ENCODE peak calls at places on chromosomes 5 and 9, in nine cellular contexts. Y is GM23338, U is transverse colon, F is colonic mucosa, E is endodermal cell, B is mesendoderm, R is adipocyte, A is neuronal stem cell, G is Panc1. V is an unnamed sample. For H3K4me1, the result is how much of the 10 kb centered on the place peaks cover.

GRCh38 chr9:113906411-113907110 is 30.5 kb downstream of the ZNF618 start:
- DNase-seq in Y (no peak), A (no peak), R (peak), B (no peak), G (no peak), E (no peak), U (no peak), F (no peak), V (no peak)

GRCh38 chr9:133842721-133843227 is 104.6 kb upstream of the SARDH start:
- DNase-seq in R (no peak), B (no peak), A (no peak), U (peak), Y (no peak), G (no peak), F (peak), E (no peak), V (no peak)

GRCh38 chr5:14946813-14947640 is 75.4 kb upstream of the ANKH start:
- DNase-seq in U (peak), E (no peak), A (no peak), Y (peak), G (no peak), R (no peak), F (peak), B (peak), V (no peak)

GRCh38 chr9:71743217-71743705 is 25.1 kb downstream of the CEMIP2 start:
- DNase-seq in F (no peak), A (no peak), G (no peak), Y (no peak), U (no peak), B (no peak), E (no peak), R (peak), V (no peak)

GRCh38 chr9:134283111-134283515 is 43.1 kb upstream of the RXRA start:
- DNase-seq in A (no peak), F (peak), Y (no peak), U (peak), E (no peak), R (no peak), B (no peak), G (no peak), V (peak)

GRCh38 chr9:99269429-99269828 is 47.3 kb downstream of the SEC61B start:
- DNase-seq in Y (no peak), R (peak), B (no peak), G (no peak), U (no peak), E (no peak), A (no peak), F (no peak), V (no peak)

GRCh38 chr9:88950341-88951141 is 40.7 kb upstream of the S1PR3 start:
- DNase-seq in R (peak), A (no peak), F (no peak), B (no peak), E (no peak), Y (no peak), U (no peak), G (no peak), V (no peak)

GRCh38 chr5:112492291-112492690 is 73.2 kb upstream of the EPB41L4A start:
- DNase-seq in U (peak), R (peak), Y (peak), A (peak), G (peak), B (peak), E (peak), F (no peak), V (no peak)

GRCh38 chr9:137764981-137765380 is 112.6 kb upstream of the CACNA1B start:
- DNase-seq in G (no peak), F (no peak), R (no peak), B (no peak), E (no peak), U (no peak), A (no peak), Y (no peak), V (no peak)

GRCh38 chr5:113195197-113195715 is 218.7 kb downstream of the DCP2 start:
- DNase-seq in B (no peak), G (no peak), F (no peak), U (no peak), A (no peak), E (peak), Y (no peak), R (no peak), V (no peak)

DNA sequence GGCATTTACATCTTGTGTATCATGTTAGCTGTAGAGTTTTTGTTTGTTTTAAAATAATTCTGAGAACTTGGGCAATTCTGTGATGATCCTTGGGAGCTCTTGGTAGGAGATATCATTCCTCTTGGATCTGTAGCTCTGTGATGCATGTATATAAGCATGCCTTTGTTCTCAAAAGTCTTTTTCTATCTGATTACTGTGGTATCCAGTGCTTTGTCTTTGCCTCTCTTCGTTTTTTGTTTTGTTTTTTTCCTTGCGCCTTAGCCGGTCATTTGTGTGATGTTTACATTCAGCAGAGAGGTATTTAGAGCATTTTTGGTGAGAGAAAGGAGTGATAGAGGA is 110.0 kb downstream of the PAM start:
- DNase-seq in E (no peak), R (peak), B (no peak), Y (no peak), U (no peak), G (no peak), A (peak), F (no peak), V (no peak)
- H3K4me1 ChIP-seq in E (under half), R (under half), B (under half), Y (under half), U (under half), G (under half), A (under half), F (under half), V (under half)

GRCh38 chr5:68533051-68533450 is 317.5 kb downstream of the PIK3R1 start:
- DNase-seq in A (no peak), G (no peak), Y (no peak), E (no peak), B (no peak), R (no peak), U (no peak), F (no peak), V (no peak)

GRCh38 chr5:68533571-68534051 is 318.1 kb downstream of the PIK3R1 start:
- DNase-seq in E (no peak), U (peak), R (no peak), B (no peak), G (no peak), A (no peak), Y (no peak), F (peak), V (no peak)

GRCh38 chr5:68529581-68529980 is 314.0 kb downstream of the PIK3R1 start:
- DNase-seq in G (no peak), U (no peak), B (no peak), R (peak), A (no peak), F (no peak), E (no peak), Y (no peak), V (no peak)

GRCh38 chr5:68531970-68532369 is 316.4 kb downstream of the PIK3R1 start:
- DNase-seq in A (no peak), F (no peak), B (no peak), E (no peak), Y (no peak), U (no peak), R (no peak), G (no peak), V (no peak)

DNA sequence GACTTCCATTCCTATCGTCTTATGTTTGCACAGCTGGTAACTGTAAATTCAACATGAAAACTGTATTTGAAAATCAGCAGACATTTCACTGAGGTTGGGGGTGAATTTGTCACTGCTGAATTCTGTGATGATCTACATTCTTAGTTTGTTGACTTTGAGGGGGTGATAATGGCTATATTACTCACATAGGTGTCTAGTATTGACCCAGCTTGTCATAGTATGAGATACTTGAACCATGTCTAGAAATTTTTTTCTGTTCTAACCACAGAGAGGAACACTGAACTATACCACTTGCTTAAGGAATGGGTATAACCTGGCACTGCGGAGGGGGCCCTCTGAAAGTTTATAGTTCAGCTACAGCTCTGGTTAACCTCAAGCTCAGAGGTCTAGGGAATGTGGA is 313.3 kb downstream of the PIK3R1 start:
- DNase-seq in B (no peak), Y (no peak), R (peak), G (no peak), U (no peak), E (no peak), A (no peak), F (no peak), V (no peak)
- H3K4me3 ChIP-seq in B (no peak), Y (no peak), R (no peak), G (no peak), U (no peak), E (no peak), A (no peak), F (no peak), V (no peak)

GRCh38 chr5:151028717-151029116 is 8.3 kb downstream of the GPX3 start:
- DNase-seq in A (no peak), R (no peak), Y (no peak), B (no peak), U (no peak), E (no peak), F (no peak), G (no peak), V (peak)
- H3K4me1 ChIP-seq in A (under half), R (half or more), Y (under half), B (under half), U (under half), E (under half), F (under half), G (under half), V (under half)

DNA sequence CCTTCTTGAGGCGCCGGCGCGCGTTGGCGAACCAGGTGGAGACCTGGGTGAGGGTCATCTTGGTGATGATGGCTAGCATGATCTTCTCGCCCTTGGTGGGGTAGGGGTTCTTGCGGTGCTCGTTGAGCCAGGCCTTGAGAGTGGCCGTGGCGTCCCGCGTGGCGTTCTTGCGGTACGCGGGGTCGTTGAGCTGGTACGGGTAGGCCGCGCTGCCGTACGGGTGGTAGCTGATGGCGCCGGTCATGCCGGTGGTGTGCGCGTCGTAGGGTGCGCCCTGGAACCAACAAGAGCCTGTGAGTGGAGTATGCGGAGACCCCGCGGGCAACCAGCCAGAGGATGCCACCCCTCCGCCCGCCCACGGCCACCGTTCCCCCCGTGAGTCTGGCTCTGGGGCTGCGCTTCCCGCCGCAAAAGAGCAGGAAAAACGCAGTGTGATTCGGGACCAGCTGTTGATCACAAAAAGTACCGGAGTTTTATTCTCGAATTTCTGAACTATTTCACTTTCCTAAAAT is 1.9 kb downstream of the IRX2 start:
- DNase-seq in E (peak), R (no peak), B (no peak), U (no peak), A (no peak), F (no peak), G (no peak), Y (peak), V (no peak)
- H3K4me3 ChIP-seq in E (peak), R (peak), B (no peak), U (no peak), A (peak), F (no peak), G (no peak), Y (peak), V (no peak)

GRCh38 chr9:15136646-15137045 is 170.4 kb downstream of the TTC39B start:
- DNase-seq in U (no peak), F (no peak), E (peak), B (peak), G (no peak), Y (peak), R (no peak), A (no peak), V (no peak)

GRCh38 chr9:15137658-15138356 is 169.2 kb downstream of the TTC39B start:
- DNase-seq in Y (no peak), R (no peak), U (no peak), B (no peak), F (no peak), E (peak), G (no peak), A (no peak), V (no peak)

GRCh38 chr9:15138357-15138686 is 168.7 kb downstream of the TTC39B start:
- DNase-seq in U (no peak), F (no peak), R (no peak), G (no peak), B (peak), Y (peak), E (peak), A (no peak), V (no peak)

GRCh38 chr9:15135167-15135792 is 171.7 kb downstream of the TTC39B start:
- DNase-seq in B (peak), U (peak), F (peak), G (no peak), E (peak), Y (peak), A (peak), R (peak), V (peak)

DNA sequence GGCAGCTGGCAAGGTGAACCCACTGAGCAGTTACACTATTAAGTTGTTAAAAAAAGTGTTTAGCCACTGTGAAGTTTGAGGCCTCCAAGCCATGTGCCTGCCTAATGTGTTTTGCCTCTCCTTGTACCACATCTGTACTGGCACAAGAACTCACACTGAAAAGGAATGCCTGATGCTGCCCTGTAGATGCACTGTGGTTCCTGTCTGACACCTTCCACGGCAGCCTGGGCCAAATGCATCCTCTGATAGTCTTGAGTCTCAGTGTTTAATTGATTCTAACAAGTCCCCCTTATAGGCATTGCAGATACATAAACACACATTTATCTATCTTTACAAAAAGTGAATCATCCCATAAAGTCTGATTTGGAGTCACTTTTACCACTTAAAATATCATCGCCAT is 169.9 kb downstream of the TTC39B start:
- DNase-seq in F (no peak), G (no peak), E (no peak), R (no peak), U (no peak), A (no peak), Y (no peak), B (peak), V (no peak)
- H3K4me1 ChIP-seq in F (under half), G (under half), E (under half), R (under half), U (under half), A (under half), Y (under half), B (under half), V (under half)

GRCh38 chr5:8576178-8576577 is 707.2 kb downstream of the MTRR start:
- DNase-seq in U (no peak), R (no peak), A (no peak), G (no peak), Y (peak), E (no peak), F (no peak), B (no peak), V (no peak)

GRCh38 chr5:8580298-8580697 is 711.4 kb downstream of the MTRR start:
- DNase-seq in G (no peak), U (no peak), A (no peak), R (no peak), Y (no peak), B (no peak), F (no peak), E (no peak), V (no peak)

GRCh38 chr5:8577792-8578191 is 708.8 kb downstream of the MTRR start:
- DNase-seq in B (no peak), G (no peak), A (no peak), F (no peak), Y (no peak), E (no peak), R (peak), U (no peak), V (no peak)

GRCh38 chr5:8585230-8586018 is 716.5 kb downstream of the MTRR start:
- DNase-seq in G (no peak), B (peak), F (no peak), R (no peak), Y (peak), E (peak), A (no peak), U (no peak), V (no peak)

DNA sequence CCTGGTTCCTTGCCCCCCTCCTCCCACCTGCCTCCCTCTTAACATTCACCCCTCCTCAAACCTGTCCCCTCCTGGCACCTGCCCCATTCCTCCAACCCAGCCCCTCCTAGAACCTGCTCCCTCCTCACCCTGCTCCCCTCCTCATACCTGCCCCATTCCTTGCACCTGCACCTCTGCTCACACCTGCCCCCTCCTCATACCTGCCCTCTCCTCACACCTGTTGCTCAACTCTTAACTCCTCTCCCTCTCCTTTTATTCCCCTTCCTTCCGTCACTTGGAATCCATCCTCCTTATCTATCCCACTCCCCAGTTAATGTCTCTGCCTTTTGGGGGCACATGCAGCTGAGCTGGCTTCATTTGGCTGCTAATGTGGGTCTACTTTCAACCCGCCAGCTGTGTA is 712.1 kb downstream of the MTRR start:
- DNase-seq in U (no peak), B (no peak), Y (no peak), E (no peak), R (no peak), F (no peak), G (no peak), A (no peak), V (no peak)
- H3K4me3 ChIP-seq in U (no peak), B (no peak), Y (no peak), E (no peak), R (no peak), F (no peak), G (no peak), A (no peak), V (no peak)

GRCh38 chr5:119386945-119387344 is 31.1 kb downstream of the TNFAIP8 start:
- DNase-seq in R (no peak), A (no peak), F (no peak), E (no peak), Y (no peak), G (no peak), U (no peak), B (no peak), V (peak)
- H3K4me1 ChIP-seq in R (under half), A (under half), F (under half), E (under half), Y (under half), G (under half), U (under half), B (under half), V (under half)

DNA sequence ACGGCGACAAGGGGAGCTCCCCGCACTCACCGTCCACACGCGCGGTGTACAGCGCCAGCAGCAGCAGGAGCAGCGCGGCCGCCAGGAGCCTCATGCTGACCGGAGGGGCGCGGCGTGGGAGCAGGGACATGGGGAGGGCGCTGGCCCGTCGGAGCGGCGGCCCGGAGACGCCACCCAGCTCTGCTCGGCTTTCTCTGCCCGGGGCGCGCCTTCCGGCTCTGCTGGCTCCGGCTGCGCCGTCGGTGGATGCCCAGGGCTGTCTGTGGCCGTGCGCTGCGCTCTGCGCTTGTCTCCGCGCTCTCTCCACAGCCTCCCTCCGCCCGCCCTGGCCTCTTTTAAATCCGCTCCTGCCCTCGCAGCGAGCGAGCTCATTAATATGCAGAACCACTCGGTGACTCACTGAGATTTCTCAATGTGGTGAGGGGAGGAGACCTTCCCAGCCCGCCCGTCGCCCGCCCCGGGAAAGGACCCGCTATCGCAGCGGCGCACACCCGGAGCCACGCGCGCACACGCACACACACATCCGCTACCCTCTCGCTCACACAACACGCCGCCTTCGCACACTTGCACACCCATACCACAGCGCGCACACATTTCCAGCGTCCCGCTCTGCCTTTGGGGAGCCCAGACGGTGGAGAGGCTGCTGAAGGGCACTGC is at the start of gene CXCL14:
- DNase-seq in E (peak), F (peak), R (peak), G (no peak), U (peak), A (peak), Y (peak), B (peak), V (peak)
- H3K4me3 ChIP-seq in E (peak), F (peak), R (peak), G (no peak), U (no peak), A (no peak), Y (peak), B (peak), V (peak)